ENCODE peak calls at places on chromosomes 3 and 15, in nine cellular contexts. K is psoas muscle, V is fibroblast of the aortic adventitia, W is lower leg skin, A is A549, I is sigmoid colon, Q is fibroblast of lung, U is stomach, E is adrenal gland. Y is an unnamed sample.

GRCh38 chr3:55405436-55405835 is 81.7 kb downstream of the WNT5A start:
- DNase-seq in K (no peak), V (peak; percentile 8), W (no peak), A (no peak), I (no peak), Q (peak; percentile 19), U (no peak), E (no peak), Y (peak; percentile 37)

GRCh38 chr15:73922186-73923151 is 3.8 kb upstream of the LOXL1 start:
- DNase-seq in K (no peak), V (peak; percentile 85), W (no peak), A (no peak), I (no peak), Q (peak; percentile 70), U (no peak), E (no peak), Y (no peak)

GRCh38 chr3:186492594-186492993 is 51.6 kb downstream of the CRYGS start:
- DNase-seq in K (no peak), V (no peak), W (no peak), A (no peak), I (no peak), Q (peak; percentile 21), U (no peak), E (no peak), Y (no peak)

GRCh38 chr3:158563076-158563475 is 7.9 kb upstream of the MLF1 start:
- DNase-seq in K (no peak), V (no peak), W (no peak), A (no peak), I (no peak), Q (no peak), U (no peak), E (no peak), Y (no peak)

GRCh38 chr3:132569580-132569979 is 27.5 kb upstream of the ACKR4 start:
- DNase-seq in K (no peak), V (peak; percentile 80), W (no peak), A (no peak), I (no peak), Q (peak; percentile 50), U (no peak), E (no peak), Y (no peak)

GRCh38 chr3:134373278-134373941 is 837 bp downstream of the AMOTL2 start:
- DNase-seq in K (peak; percentile 91), V (peak; percentile 96), W (peak; percentile 96), A (no peak), I (peak; percentile 95), Q (peak; percentile 94), U (peak; percentile 85), E (peak; percentile 95), Y (peak; percentile 85)

GRCh38 chr3:134027631-134028030 is 2.1 kb downstream of the SLCO2A1 start:
- DNase-seq in K (no peak), V (no peak), W (no peak), A (no peak), I (no peak), Q (no peak), U (no peak), E (no peak), Y (no peak)

GRCh38 chr15:58513681-58514336 is 82.0 kb downstream of the LIPC start:
- DNase-seq in K (no peak), V (no peak), W (peak; percentile 86), A (no peak), I (no peak), Q (no peak), U (no peak), E (no peak), Y (no peak)

GRCh38 chr3:14148041-14148985 is 23.5 kb downstream of the TMEM43 start:
- DNase-seq in K (no peak), V (no peak), W (no peak), A (no peak), I (no peak), Q (no peak), U (no peak), E (no peak), Y (no peak)

GRCh38 chr3:52234516-52235447 is 4.2 kb downstream of the TWF2 start:
- DNase-seq in K (peak; percentile 83), V (no peak), W (no peak), A (no peak), I (no peak), Q (no peak), U (no peak), E (no peak), Y (no peak)

GRCh38 chr3:46812237-46812791 is 50.9 kb downstream of the MYL3 start:
- DNase-seq in K (peak; percentile 80), V (peak; percentile 18), W (peak; percentile 92), A (peak; percentile 21), I (peak; percentile 84), Q (peak; percentile 53), U (peak; percentile 77), E (peak; percentile 44), Y (peak; percentile 79)

GRCh38 chr3:135229018-135229495 is 434.0 kb downstream of the EPHB1 start:
- DNase-seq in K (peak; percentile 94), V (no peak), W (no peak), A (no peak), I (no peak), Q (peak; percentile 1), U (peak; percentile 39), E (no peak), Y (no peak)

GRCh38 chr3:191141728-191142127 is 57.3 kb upstream of the OSTN start:
- DNase-seq in K (no peak), V (peak; percentile 82), W (no peak), A (peak; percentile 1), I (no peak), Q (peak; percentile 83), U (no peak), E (no peak), Y (peak; percentile 91)

GRCh38 chr3:123201557-123202427 is at the start of gene SEC22A:
- DNase-seq in K (peak; percentile 95), V (peak; percentile 86), W (peak; percentile 98), A (peak; percentile 90), I (peak; percentile 96), Q (peak; percentile 94), U (peak; percentile 95), E (peak; percentile 92), Y (peak; percentile 98)

GRCh38 chr3:195738274-195739044 is 17.7 kb downstream of the MUC20 start:
- DNase-seq in K (no peak), V (no peak), W (no peak), A (no peak), I (peak; percentile 25), Q (no peak), U (no peak), E (no peak), Y (no peak)

GRCh38 chr15:40939909-40940801 is 11.0 kb downstream of the DLL4 start:
- DNase-seq in K (peak; percentile 66), V (no peak), W (no peak), A (no peak), I (no peak), Q (no peak), U (no peak), E (peak; percentile 35), Y (no peak)

GRCh38 chr3:85508659-85509058 is 549.9 kb downstream of the CADM2 start:
- DNase-seq in K (no peak), V (no peak), W (no peak), A (no peak), I (no peak), Q (no peak), U (no peak), E (no peak), Y (no peak)

GRCh38 chr15:65862682-65863081 is 6.6 kb upstream of the RAB11A start:
- DNase-seq in K (no peak), V (peak; percentile 62), W (peak; percentile 60), A (peak; percentile 82), I (no peak), Q (peak; percentile 71), U (peak; percentile 38), E (peak; percentile 61), Y (peak; percentile 64)

GRCh38 chr3:60036803-60037202 is 987.0 kb upstream of the CFAP20DC start:
- DNase-seq in K (no peak), V (no peak), W (no peak), A (no peak), I (no peak), Q (no peak), U (no peak), E (no peak), Y (no peak)

GRCh38 chr3:18237251-18238005 is 187.7 kb downstream of the SATB1 start:
- DNase-seq in K (no peak), V (peak; percentile 58), W (no peak), A (no peak), I (no peak), Q (peak; percentile 85), U (no peak), E (no peak), Y (peak; percentile 93)

DNA sequence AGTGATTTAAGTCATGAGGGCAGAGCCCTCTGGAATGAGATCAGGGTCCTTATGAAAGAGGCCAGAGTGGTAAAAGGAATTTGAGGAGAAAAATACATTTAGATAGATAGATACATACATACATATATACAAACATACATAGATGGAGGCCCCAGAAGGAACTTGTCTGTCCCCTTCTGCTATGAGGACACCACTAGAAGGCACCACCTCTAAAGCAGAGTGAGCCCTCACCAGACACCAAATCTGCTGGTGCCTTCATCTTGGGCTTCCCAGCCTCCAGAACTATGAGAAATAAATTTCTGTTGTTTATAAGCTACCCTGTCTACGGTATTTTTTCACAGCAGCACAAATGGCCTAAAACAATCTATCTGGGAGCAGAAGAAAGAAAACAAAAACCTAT is 7.9 kb downstream of the TBC1D2B start:
- DNase-seq in K (no peak), V (no peak), W (no peak), A (no peak), I (no peak), Q (no peak), U (no peak), E (no peak), Y (no peak)
- TF ChIP-seq CTCF in K (no peak), V (no peak), W (no peak), A (no peak), I (no peak), Q (no peak), U (no peak), E (no peak), Y (no peak)

DNA sequence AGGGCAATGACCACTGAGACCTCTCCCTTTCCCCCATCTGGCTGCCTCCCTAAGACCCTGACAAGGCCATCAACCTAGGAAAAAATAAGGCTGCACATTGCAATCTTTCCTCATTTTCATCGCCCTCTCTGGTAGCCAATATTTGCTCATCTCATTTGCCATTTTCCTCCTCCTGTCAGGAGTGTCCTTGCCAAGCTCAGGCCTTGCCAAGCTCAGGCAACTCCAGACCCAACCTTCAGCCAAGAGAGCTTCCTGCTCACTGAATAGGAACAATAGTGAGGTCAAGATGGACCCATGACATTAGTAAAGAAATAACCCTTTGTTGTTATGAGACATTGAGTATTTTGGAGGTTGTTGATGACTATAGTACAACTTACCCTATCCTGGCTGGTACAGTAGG is 380.3 kb downstream of the RSL24D1 start:
- DNase-seq in K (no peak), V (no peak), W (no peak), A (no peak), I (no peak), Q (no peak), U (no peak), E (no peak), Y (no peak)
- H3K4me3 ChIP-seq in K (no peak overlapping the region), V (no peak overlapping the region), W (no peak overlapping the region), A (no peak overlapping the region), I (no peak overlapping the region), Q (no peak overlapping the region), U (no peak overlapping the region), E (no peak overlapping the region), Y (no peak overlapping the region)

GRCh38 chr15:94327356-94327936 is 96.1 kb downstream of the MCTP2 start:
- DNase-seq in K (no peak), V (peak; percentile 47), W (no peak), A (peak; percentile 39), I (no peak), Q (peak; percentile 11), U (no peak), E (no peak), Y (peak; percentile 59)
- TF ChIP-seq CTCF in K (peak; percentile 49), V (peak; percentile 80), W (no peak), A (peak; percentile 56), I (peak; percentile 25), Q (peak; percentile 78), U (no peak), E (peak; percentile 50), Y (peak; percentile 86)

GRCh38 chr3:174186339-174186984 is 672.7 kb upstream of the NAALADL2 start:
- DNase-seq in K (no peak), V (no peak), W (no peak), A (no peak), I (no peak), Q (no peak), U (no peak), E (no peak), Y (no peak)
- H3K4me3 ChIP-seq in K (no peak overlapping the region), V (no peak overlapping the region), W (no peak overlapping the region), A (no peak overlapping the region), I (no peak overlapping the region), Q (no peak overlapping the region), U (no peak overlapping the region), E (no peak overlapping the region), Y (no peak overlapping the region)

Y was measured in epithelial cell of esophagus.